ENCODE peak calls at places on chromosome 14, in five cellular contexts. L, N, S, Q and C are unnamed samples.

GRCh38 chr14:49218436-49219092 is 367.6 kb downstream of the RPS29 start:
- DNase-seq in Q (no peak), L (peak), N (no peak), S (no peak), C (no peak)

GRCh38 chr14:102320033-102320660 is 601 bp downstream of the ZNF839 start:
- DNase-seq in L (peak), N (peak), Q (peak), S (no peak), C (peak)

GRCh38 chr14:50647282-50647681 is 20.8 kb downstream of the SAV1 start:
- DNase-seq in N (no peak), L (no peak), S (no peak), Q (no peak), C (no peak)

GRCh38 chr14:63712123-63712522 is 15.7 kb downstream of the SGPP1 start:
- DNase-seq in S (no peak), L (no peak), N (no peak), Q (no peak), C (no peak)

GRCh38 chr14:94136575-94137331 is 7.3 kb upstream of the IFI27L2 start:
- DNase-seq in Q (peak), S (peak), L (peak), N (peak), C (peak)

GRCh38 chr14:32258574-32258973 is 55.5 kb upstream of the RNU6-8 start:
- DNase-seq in Q (no peak), N (no peak), S (no peak), L (no peak), C (peak)

GRCh38 chr14:96592591-96593388 is 90.6 kb downstream of the PAPOLA start:
- DNase-seq in L (no peak), S (no peak), N (peak), Q (no peak), C (no peak)

GRCh38 chr14:80167793-80168448 is 43.4 kb downstream of the DIO2 start:
- DNase-seq in N (no peak), L (no peak), S (no peak), Q (no peak), C (no peak)

GRCh38 chr14:23438130-23438893 is 2.9 kb upstream of the MYH7 start:
- DNase-seq in L (no peak), N (no peak), Q (peak), S (no peak), C (no peak)

GRCh38 chr14:75610839-75611238 is 32.4 kb downstream of the FLVCR2 start:
- DNase-seq in Q (no peak), N (no peak), L (no peak), S (no peak), C (no peak)

GRCh38 chr14:36661506-36662257 is at the start of gene PAX9:
- DNase-seq in L (peak), S (peak), Q (peak), N (peak), C (peak)

GRCh38 chr14:36662258-36662542 is 540 bp downstream of the PAX9 start:
- DNase-seq in Q (no peak), L (no peak), N (no peak), S (no peak), C (no peak)

GRCh38 chr14:36664322-36665193 is 2.9 kb downstream of the PAX9 start:
- DNase-seq in L (peak), Q (no peak), N (no peak), S (no peak), C (no peak)

GRCh38 chr14:36663404-36664321 is 2.0 kb downstream of the PAX9 start:
- DNase-seq in N (peak), Q (peak), S (no peak), L (peak), C (no peak)

DNA sequence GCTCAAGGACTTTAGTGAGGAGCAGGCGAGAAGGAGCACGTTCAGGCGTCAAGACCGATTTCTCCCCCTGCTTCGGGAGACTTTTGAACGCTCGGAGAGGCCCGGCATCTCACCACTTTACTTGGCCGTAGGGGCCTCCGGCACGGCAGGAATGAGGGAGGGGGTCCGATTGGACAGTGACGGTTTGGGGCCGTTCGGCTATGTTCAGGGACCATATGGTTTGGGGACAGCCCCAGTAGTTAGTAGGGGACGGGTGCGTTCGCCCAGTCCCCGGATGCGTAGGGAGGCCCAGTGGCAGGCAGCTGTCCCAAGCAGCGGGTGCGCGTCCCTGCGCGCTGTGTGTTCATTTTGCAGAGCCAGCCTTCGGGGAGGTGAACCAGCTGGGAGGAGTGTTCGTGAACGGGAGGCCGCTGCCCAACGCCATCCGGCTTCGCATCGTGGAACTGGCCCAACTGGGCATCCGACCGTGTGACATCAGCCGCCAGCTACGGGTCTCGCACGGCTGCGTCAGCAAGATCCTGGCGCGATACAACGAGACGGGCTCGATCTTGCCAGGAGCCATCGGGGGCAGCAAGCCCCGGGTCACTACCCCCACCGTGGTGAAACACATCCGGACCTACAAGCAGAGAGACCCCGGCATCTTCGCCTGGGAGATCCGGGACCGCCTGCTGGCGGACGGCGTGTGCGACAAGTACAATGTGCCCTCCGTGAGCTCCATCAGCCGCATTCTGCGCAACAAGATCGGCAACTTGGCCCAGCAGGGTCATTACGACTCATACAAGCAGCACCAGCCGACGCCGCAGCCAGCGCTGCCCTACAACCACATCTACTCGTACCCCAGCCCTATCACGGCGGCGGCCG is 1.1 kb downstream of the PAX9 start:
- DNase-seq in L (peak), S (no peak), Q (peak), N (peak), C (no peak)
- TF ChIP-seq EZH2 in L (no peak), S (no peak), Q (peak), N (peak), C (peak)

DNA sequence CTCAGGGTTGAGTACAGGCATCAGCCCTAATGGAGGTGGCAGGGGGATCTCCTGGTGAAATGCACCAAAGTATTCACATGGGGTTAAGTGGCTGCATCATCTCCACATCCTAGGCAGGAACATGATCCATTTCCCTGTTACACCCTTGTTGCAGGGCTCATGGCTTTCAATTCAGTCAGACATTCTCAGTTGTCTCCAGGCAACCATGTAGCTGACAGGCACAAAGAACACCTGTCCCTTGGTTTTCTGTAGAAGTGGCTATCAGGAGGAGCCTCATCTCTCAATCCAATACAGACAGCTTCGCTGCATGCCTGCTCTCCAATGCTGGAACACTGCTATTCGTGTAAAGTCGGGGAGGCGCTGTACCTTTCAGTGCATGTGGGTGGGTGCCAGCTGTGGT is 299.0 kb upstream of the FOXG1 start:
- DNase-seq in Q (no peak), N (no peak), L (no peak), S (no peak), C (no peak)
- TF ChIP-seq EZH2phosphoT487 in Q (no peak), N (no peak), L (no peak), S (no peak), C (no peak)

DNA sequence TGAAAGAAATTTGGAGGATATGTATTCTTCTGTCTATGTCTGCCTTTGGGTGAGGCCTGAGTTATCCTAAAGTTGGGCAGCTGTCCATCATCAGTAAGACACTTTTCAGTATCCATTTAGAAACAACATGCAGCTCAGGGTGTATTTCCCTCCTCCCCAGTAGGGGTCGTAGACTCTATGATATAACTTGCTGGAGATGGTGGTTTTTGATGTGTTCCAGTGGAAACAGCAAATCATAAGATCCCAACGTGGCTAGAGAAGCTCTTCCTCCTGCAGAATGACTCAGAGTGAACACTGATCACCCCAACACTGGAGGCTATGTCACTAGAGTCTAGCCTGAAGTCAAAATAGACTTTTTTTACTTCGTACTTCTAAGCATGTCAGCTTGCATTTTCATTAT is 331.6 kb upstream of the STXBP6 start:
- DNase-seq in L (peak), Q (peak), S (no peak), N (peak), C (peak)
- H2AFZ ChIP-seq in L (no peak), Q (no peak), S (no peak), N (no peak), C (no peak)

GRCh38 chr14:104553166-104554087 is 26.1 kb upstream of the C14orf180 start:
- DNase-seq in Q (no peak), L (no peak), S (no peak), N (no peak), C (no peak)
- TF ChIP-seq EZH2 in Q (no peak), L (no peak), S (no peak), N (no peak), C (no peak)

DNA sequence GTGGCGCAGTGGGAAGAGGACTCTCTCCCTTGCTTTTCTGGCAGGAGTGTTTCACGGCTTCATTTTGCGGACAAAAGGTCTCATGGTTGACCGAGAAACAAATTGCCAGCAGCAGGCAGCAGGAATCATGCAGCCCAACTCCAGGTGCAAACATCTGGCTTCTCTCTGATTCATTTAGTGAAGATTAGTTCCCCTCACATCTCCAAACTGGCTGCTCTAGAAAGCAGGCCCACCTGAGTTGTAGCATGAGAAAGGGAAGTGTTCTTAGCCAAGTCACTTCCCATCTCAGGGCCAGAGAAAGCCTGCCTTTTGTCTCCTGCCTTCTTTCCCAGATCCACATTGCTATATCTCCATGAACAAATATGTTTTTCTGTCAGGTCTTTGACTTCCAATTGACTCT is 120.8 kb upstream of the CCDC196 start:
- DNase-seq in S (no peak), L (no peak), N (no peak), Q (no peak), C (no peak)
- TF ChIP-seq EZH2phosphoT487 in S (no peak), L (no peak), N (no peak), Q (no peak), C (no peak)

DNA sequence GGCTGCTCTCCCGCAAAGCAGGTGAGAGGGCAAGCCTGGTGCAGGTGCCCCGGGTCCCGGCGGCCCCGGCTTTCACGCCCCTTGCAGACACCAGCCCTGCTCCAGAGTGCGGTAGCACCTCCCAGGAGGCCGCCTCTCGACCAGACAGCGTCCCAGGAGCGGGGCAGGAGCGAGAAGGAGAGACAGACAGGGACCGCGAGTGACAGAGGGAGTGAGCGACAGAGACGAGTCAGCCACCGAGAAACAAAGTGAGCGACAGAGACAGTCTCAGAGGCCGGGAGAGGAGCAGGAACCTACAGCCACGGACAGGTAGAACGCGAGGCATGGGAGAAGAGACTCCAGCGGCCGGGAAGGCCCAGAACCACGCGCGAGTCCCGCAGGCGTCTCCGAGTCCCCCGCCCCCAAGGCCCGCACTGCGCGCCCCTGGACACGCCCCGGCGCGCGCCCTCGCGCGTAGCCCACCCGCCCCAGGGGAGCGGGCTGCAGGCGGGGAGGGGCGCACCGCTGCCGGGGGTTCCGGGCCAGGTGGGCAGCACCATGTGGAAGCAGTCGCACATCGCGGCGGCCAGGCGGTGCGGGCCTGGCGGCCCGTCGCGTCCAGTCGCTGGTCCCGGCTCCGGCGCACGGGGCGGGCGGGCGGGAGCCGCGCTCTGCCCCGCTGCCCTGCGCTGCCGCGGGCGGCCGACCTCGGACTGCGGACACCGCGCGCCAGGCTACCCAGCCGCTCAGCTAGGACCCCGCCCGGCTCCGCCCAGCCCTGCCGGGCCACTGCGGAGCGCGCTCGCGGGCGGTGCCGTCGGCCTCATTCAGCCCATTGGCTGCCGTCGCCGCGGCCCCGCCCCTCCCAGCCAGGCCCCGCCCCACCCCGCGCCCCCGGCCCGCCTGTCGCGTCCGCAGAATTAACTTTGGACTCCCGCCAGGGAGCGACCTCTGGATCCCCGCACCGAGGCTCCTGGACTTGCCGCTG is at the start of gene AHNAK2:
- DNase-seq in S (peak), L (peak), Q (peak), N (peak), C (peak)
- H2AFZ ChIP-seq in S (no peak), L (peak), Q (peak), N (peak), C (peak)

GRCh38 chr14:92520701-92521415 is 7.3 kb downstream of the RIN3 start:
- DNase-seq in Q (no peak), S (no peak), L (no peak), N (no peak), C (no peak)

GRCh38 chr14:92516966-92517350 is 3.4 kb downstream of the RIN3 start:
- DNase-seq in S (no peak), L (no peak), Q (no peak), N (no peak), C (no peak)

GRCh38 chr14:92520102-92520651 is 6.6 kb downstream of the RIN3 start:
- DNase-seq in L (no peak), N (no peak), Q (no peak), S (no peak), C (no peak)

GRCh38 chr14:92517761-92518160 is 4.2 kb downstream of the RIN3 start:
- DNase-seq in L (no peak), S (no peak), Q (no peak), N (no peak), C (no peak)

DNA sequence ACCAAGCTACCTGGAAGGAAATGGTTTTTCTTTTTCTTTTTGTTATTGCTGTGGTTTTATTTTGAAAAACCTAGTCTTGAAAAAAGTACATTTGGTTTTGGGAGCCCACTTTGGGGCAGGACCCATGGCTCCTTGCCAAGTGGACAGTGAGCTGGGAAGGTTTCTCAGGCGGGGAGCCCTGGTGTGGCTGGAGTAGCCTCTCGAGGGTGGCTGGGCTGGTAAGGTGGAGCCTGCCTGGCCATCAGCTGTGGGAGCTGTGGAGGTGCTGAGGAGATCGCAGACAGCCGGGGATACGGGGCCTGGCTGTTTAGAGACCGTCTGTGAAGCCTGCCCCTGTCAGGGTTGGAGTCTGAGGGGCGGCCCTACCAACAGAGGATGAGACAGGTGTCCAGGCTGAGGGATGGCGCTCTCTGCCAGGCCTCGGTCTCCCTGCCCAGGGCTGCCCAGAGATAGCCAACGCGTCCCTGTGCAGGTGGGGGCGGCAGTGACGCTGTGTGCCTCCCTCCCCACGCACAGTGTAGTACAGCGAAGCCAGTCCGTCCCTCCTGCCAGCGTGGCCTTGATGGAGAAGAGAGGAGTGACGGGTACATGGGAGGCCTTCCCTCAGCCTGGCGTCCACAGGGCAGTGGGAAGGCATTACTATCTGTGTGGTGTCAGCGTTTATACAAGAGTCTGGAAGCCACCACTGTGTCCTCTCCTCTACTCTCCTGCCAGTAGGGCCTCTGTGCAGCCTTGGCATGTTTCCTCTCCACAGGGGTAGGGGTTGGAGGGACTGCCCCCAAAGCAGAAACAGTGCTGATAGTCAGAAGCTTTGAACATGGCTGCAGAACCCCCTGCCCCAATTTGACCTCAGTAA is 5.9 kb downstream of the RIN3 start:
- DNase-seq in L (no peak), Q (no peak), N (no peak), S (no peak), C (no peak)
- TF ChIP-seq EZH2 in L (no peak), Q (no peak), N (no peak), S (no peak), C (no peak)

DNA sequence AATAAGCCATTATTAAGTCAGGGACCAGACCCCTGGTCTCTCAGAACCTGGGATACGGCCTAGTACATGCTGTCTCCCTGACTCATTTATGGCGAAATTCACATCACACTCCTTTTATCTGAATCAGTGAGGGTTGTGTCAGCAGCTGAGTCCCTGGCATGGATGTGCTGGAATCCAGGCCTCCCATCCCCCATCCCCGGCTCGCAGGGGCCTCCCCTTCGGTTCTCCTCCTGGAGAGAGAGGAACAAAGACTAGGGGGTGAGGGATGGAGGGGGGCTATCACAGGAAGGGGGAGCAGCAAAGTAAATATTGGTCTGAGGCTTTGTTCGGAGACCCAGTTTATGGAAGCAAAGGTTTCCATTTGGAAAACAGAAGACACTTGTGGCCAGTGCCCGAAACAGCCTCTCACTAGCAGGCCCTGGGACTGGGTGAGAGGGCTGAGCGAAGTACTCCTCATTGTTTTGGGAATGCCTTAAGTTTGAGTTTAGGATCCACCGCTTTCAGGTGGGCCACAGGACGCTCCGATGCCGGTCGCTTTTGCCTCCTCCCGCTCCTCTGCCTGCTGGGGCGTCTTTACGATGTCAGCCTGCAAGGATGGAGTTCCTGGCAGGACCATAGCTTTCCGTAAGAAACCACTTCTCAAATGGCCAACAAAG is 145.0 kb downstream of the PRKCH start:
- DNase-seq in L (peak), Q (peak), S (no peak), N (peak), C (peak)
- TF ChIP-seq EZH2phosphoT487 in L (no peak), Q (no peak), S (no peak), N (no peak), C (no peak)

DNA sequence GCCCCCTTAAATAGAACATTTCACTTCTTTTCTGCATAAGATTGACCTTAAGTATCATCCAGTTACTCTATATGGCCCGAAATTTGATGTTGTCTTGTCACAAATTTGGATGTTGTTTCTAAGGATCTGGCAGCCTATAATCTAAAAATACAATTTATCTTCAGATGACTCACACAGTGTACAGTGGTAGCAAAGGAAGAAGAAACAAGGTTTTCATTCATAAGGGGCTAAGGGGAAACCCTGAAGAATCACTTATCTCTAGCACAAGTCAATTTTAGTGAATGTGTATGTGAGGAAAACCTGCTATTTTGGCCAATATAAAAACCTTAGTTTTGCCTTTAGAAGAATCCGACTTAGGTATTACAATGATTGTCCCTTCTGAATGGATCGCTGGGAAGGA is 606.3 kb upstream of the LRFN5 start:
- DNase-seq in N (no peak), S (no peak), L (no peak), Q (no peak), C (no peak)
- H2AFZ ChIP-seq in N (no peak), S (no peak), L (no peak), Q (no peak), C (no peak)